ENCODE peak calls at places on chromosomes 11 and 22, in seven cellular contexts. One of them, this sample, is unnamed.

GRCh38 chr22:23403152-23403719 is 176.9 kb downstream of the IGLL1 start:
- DNase-seq in psoas muscle: no peak
- DNase-seq in heart left ventricle: no peak
- DNase-seq in prostate gland: no peak
- DNase-seq in heart right ventricle: no peak
- DNase-seq in lower lobe of right lung: peak; percentile 30
- DNase-seq in K562: peak; percentile 11
- DNase-seq in this sample: no peak

GRCh38 chr11:786235-787083 is 3.4 kb downstream of the CEND1 start:
- DNase-seq in heart right ventricle: no peak
- DNase-seq in prostate gland: no peak
- DNase-seq in heart left ventricle: no peak
- DNase-seq in lower lobe of right lung: no peak
- DNase-seq in psoas muscle: no peak
- DNase-seq in K562: no peak
- DNase-seq in this sample: no peak

GRCh38 chr11:76243648-76244285 is 37.5 kb upstream of the WNT11 start:
- DNase-seq in K562: no peak
- DNase-seq in heart left ventricle: no peak
- DNase-seq in prostate gland: no peak
- DNase-seq in psoas muscle: peak; percentile 5
- DNase-seq in lower lobe of right lung: peak; percentile 30
- DNase-seq in heart right ventricle: no peak
- DNase-seq in this sample: no peak

GRCh38 chr11:75280770-75281468 is 40.3 kb downstream of the TPBGL start:
- DNase-seq in psoas muscle: no peak
- DNase-seq in K562: no peak
- DNase-seq in heart right ventricle: no peak
- DNase-seq in heart left ventricle: peak; percentile 27
- DNase-seq in lower lobe of right lung: no peak
- DNase-seq in prostate gland: no peak
- DNase-seq in this sample: no peak

GRCh38 chr22:49975543-49976389 is 15.2 kb downstream of the PIM3 start:
- DNase-seq in prostate gland: no peak
- DNase-seq in heart right ventricle: no peak
- DNase-seq in heart left ventricle: peak; percentile 21
- DNase-seq in lower lobe of right lung: peak; percentile 45
- DNase-seq in psoas muscle: peak; percentile 18
- DNase-seq in K562: peak; percentile 36
- DNase-seq in this sample: peak; percentile 33

GRCh38 chr22:28142361-28142801 is 223.3 kb upstream of the PITPNB start:
- DNase-seq in lower lobe of right lung: no peak
- DNase-seq in heart left ventricle: no peak
- DNase-seq in prostate gland: peak; percentile 12
- DNase-seq in K562: no peak
- DNase-seq in heart right ventricle: no peak
- DNase-seq in psoas muscle: no peak
- DNase-seq in this sample: no peak

GRCh38 chr11:77560605-77561004 is 29.1 kb upstream of the AQP11 start:
- DNase-seq in K562: no peak
- DNase-seq in heart right ventricle: no peak
- DNase-seq in lower lobe of right lung: no peak
- DNase-seq in prostate gland: no peak
- DNase-seq in heart left ventricle: no peak
- DNase-seq in psoas muscle: no peak
- DNase-seq in this sample: no peak

GRCh38 chr22:20084547-20085413 is 4.7 kb downstream of the DGCR8 start:
- DNase-seq in prostate gland: no peak
- DNase-seq in psoas muscle: no peak
- DNase-seq in heart right ventricle: no peak
- DNase-seq in lower lobe of right lung: peak; percentile 45
- DNase-seq in heart left ventricle: peak; percentile 35
- DNase-seq in K562: peak; percentile 97
- DNase-seq in this sample: peak; percentile 21

GRCh38 chr22:40911772-40912171 is 39.4 kb upstream of the RBX1 start:
- DNase-seq in K562: no peak
- DNase-seq in prostate gland: no peak
- DNase-seq in heart left ventricle: no peak
- DNase-seq in heart right ventricle: no peak
- DNase-seq in psoas muscle: no peak
- DNase-seq in lower lobe of right lung: no peak
- DNase-seq in this sample: no peak

GRCh38 chr11:84140386-84141169 is 854.4 kb upstream of the CCDC90B start:
- DNase-seq in psoas muscle: no peak
- DNase-seq in heart right ventricle: no peak
- DNase-seq in lower lobe of right lung: no peak
- DNase-seq in prostate gland: no peak
- DNase-seq in K562: no peak
- DNase-seq in heart left ventricle: no peak
- DNase-seq in this sample: no peak

GRCh38 chr11:2892215-2893020 is 6.8 kb upstream of the CDKN1C start:
- DNase-seq in heart right ventricle: peak; percentile 83
- DNase-seq in prostate gland: no peak
- DNase-seq in psoas muscle: no peak
- DNase-seq in K562: peak; percentile 76
- DNase-seq in lower lobe of right lung: peak; percentile 67
- DNase-seq in heart left ventricle: peak; percentile 66
- DNase-seq in this sample: peak; percentile 76

GRCh38 chr11:13227676-13228255 is 49.8 kb upstream of the BMAL1 start:
- DNase-seq in heart left ventricle: no peak
- DNase-seq in K562: no peak
- DNase-seq in lower lobe of right lung: no peak
- DNase-seq in psoas muscle: no peak
- DNase-seq in prostate gland: peak; percentile 36
- DNase-seq in heart right ventricle: no peak
- DNase-seq in this sample: no peak

GRCh38 chr11:11993814-11994213 is 14.6 kb downstream of the DKK3 start:
- DNase-seq in psoas muscle: no peak
- DNase-seq in heart right ventricle: no peak
- DNase-seq in heart left ventricle: peak; percentile 69
- DNase-seq in K562: no peak
- DNase-seq in lower lobe of right lung: no peak
- DNase-seq in prostate gland: peak; percentile 53
- DNase-seq in this sample: no peak

GRCh38 chr22:17692841-17693240 is 54.3 kb downstream of the BCL2L13 start:
- DNase-seq in K562: no peak
- DNase-seq in prostate gland: no peak
- DNase-seq in psoas muscle: no peak
- DNase-seq in heart left ventricle: no peak
- DNase-seq in heart right ventricle: no peak
- DNase-seq in lower lobe of right lung: no peak
- DNase-seq in this sample: no peak

GRCh38 chr11:116353517-116353916 is 419.3 kb downstream of the BUD13 start:
- DNase-seq in heart left ventricle: no peak
- DNase-seq in psoas muscle: no peak
- DNase-seq in K562: no peak
- DNase-seq in heart right ventricle: no peak
- DNase-seq in prostate gland: no peak
- DNase-seq in lower lobe of right lung: no peak
- DNase-seq in this sample: no peak

GRCh38 chr11:9109858-9110731 is 18.7 kb upstream of the SCUBE2 start:
- DNase-seq in prostate gland: no peak
- DNase-seq in psoas muscle: no peak
- DNase-seq in K562: no peak
- DNase-seq in heart left ventricle: no peak
- DNase-seq in heart right ventricle: no peak
- DNase-seq in lower lobe of right lung: no peak
- DNase-seq in this sample: no peak

GRCh38 chr11:41201156-41201555 is 258.3 kb downstream of the LRRC4C start:
- DNase-seq in heart right ventricle: peak; percentile 6
- DNase-seq in K562: peak; percentile 6
- DNase-seq in lower lobe of right lung: no peak
- DNase-seq in heart left ventricle: no peak
- DNase-seq in prostate gland: no peak
- DNase-seq in psoas muscle: no peak
- DNase-seq in this sample: peak; percentile 19

GRCh38 chr11:73295259-73295995 is 12.6 kb upstream of the ARHGEF17 start:
- DNase-seq in heart right ventricle: peak; percentile 73
- DNase-seq in psoas muscle: peak; percentile 61
- DNase-seq in prostate gland: peak; percentile 39
- DNase-seq in lower lobe of right lung: peak; percentile 76
- DNase-seq in K562: peak; percentile 80
- DNase-seq in heart left ventricle: peak; percentile 60
- DNase-seq in this sample: peak; percentile 83

GRCh38 chr11:85575388-85575787 is 51.8 kb downstream of the DLG2 start:
- DNase-seq in psoas muscle: no peak
- DNase-seq in prostate gland: no peak
- DNase-seq in heart left ventricle: no peak
- DNase-seq in heart right ventricle: no peak
- DNase-seq in lower lobe of right lung: no peak
- DNase-seq in K562: no peak
- DNase-seq in this sample: no peak

GRCh38 chr11:112289588-112290461 is 29.2 kb upstream of the PLET1 start:
- DNase-seq in heart left ventricle: peak; percentile 88
- DNase-seq in lower lobe of right lung: peak; percentile 91
- DNase-seq in prostate gland: peak; percentile 74
- DNase-seq in psoas muscle: peak; percentile 87
- DNase-seq in K562: peak; percentile 92
- DNase-seq in heart right ventricle: peak; percentile 78
- DNase-seq in this sample: peak; percentile 69

GRCh38 chr11:123163621-123164020 is 31.4 kb downstream of the CLMP start:
- DNase-seq in heart right ventricle: no peak
- DNase-seq in prostate gland: no peak
- DNase-seq in psoas muscle: no peak
- DNase-seq in K562: no peak
- DNase-seq in heart left ventricle: no peak
- DNase-seq in lower lobe of right lung: no peak
- DNase-seq in this sample: no peak
- H3K27ac ChIP-seq in heart right ventricle: no peak overlapping the region
- H3K27ac ChIP-seq in prostate gland: no peak overlapping the region
- H3K27ac ChIP-seq in psoas muscle: no peak overlapping the region
- H3K27ac ChIP-seq in K562: no peak overlapping the region
- H3K27ac ChIP-seq in heart left ventricle: no peak overlapping the region
- H3K27ac ChIP-seq in lower lobe of right lung: no peak overlapping the region
- H3K27ac ChIP-seq in this sample: no peak overlapping the region

GRCh38 chr11:22173532-22173931 is 19.4 kb upstream of the ANO5 start:
- DNase-seq in lower lobe of right lung: no peak
- DNase-seq in prostate gland: no peak
- DNase-seq in heart right ventricle: no peak
- DNase-seq in psoas muscle: no peak
- DNase-seq in heart left ventricle: no peak
- DNase-seq in K562: no peak
- DNase-seq in this sample: no peak

GRCh38 chr11:22165087-22165486 is 27.8 kb upstream of the ANO5 start:
- DNase-seq in prostate gland: no peak
- DNase-seq in heart left ventricle: no peak
- DNase-seq in psoas muscle: no peak
- DNase-seq in heart right ventricle: no peak
- DNase-seq in lower lobe of right lung: no peak
- DNase-seq in K562: no peak
- DNase-seq in this sample: no peak

GRCh38 chr11:22165799-22166548 is 26.9 kb upstream of the ANO5 start:
- DNase-seq in K562: no peak
- DNase-seq in heart left ventricle: no peak
- DNase-seq in heart right ventricle: no peak
- DNase-seq in lower lobe of right lung: no peak
- DNase-seq in psoas muscle: no peak
- DNase-seq in prostate gland: no peak
- DNase-seq in this sample: no peak

DNA sequence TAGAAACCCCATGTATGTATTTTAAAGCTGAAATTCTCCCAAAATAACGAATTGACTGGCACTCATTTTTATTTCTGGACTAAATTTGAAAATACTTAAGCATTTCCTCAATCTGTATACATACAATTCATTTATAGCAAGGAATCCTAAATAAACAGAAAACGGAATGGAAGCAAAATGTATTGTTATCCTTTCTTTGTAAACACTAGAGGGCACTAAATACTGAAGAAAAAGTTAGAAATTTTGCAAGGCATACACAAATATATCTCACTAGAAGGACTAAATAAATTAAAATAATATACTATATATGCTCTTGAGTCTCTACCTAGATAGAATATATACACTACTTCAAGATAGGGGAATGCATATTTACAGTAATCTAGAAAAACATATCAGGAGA is 23.1 kb upstream of the ANO5 start:
- DNase-seq in heart right ventricle: no peak
- DNase-seq in K562: no peak
- DNase-seq in prostate gland: no peak
- DNase-seq in lower lobe of right lung: no peak
- DNase-seq in psoas muscle: no peak
- DNase-seq in heart left ventricle: no peak
- DNase-seq in this sample: no peak
- TF ChIP-seq CTCF in heart right ventricle: no peak
- TF ChIP-seq CTCF in K562: no peak
- TF ChIP-seq CTCF in prostate gland: no peak
- TF ChIP-seq CTCF in lower lobe of right lung: peak; percentile 33
- TF ChIP-seq CTCF in psoas muscle: peak; percentile 55
- TF ChIP-seq CTCF in heart left ventricle: peak; percentile 36
- TF ChIP-seq CTCF in this sample: peak; percentile 23

DNA sequence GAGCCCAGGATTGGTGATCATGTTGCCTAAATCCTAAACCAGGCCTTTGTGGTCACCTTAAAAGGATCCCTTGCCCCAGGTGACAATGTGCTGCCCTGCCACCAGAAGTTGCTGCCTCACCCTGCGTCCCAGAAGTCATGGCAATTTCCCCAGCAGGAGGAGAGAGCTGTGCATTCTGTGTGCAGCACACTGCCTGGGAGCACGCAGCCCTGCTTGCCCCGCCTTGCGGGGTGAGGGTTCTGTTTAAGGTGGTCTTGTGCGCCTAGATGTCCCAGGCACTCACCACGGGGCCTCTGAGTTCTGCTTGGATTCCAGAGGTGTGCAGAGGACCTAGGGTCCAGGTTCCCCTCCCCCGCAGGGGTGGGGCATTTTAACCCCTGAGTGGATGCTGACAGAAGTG is 95.0 kb downstream of the GRAMD1B start:
- DNase-seq in psoas muscle: no peak
- DNase-seq in prostate gland: no peak
- DNase-seq in lower lobe of right lung: no peak
- DNase-seq in K562: no peak
- DNase-seq in heart left ventricle: peak; percentile 41
- DNase-seq in heart right ventricle: no peak
- DNase-seq in this sample: peak; percentile 9
- H3K27ac ChIP-seq in psoas muscle: no peak overlapping the region
- H3K27ac ChIP-seq in prostate gland: no peak overlapping the region
- H3K27ac ChIP-seq in lower lobe of right lung: no peak overlapping the region
- H3K27ac ChIP-seq in K562: no peak overlapping the region
- H3K27ac ChIP-seq in heart left ventricle: peak overlapping the region; percentile 66
- H3K27ac ChIP-seq in heart right ventricle: peak overlapping the region; percentile 42
- H3K27ac ChIP-seq in this sample: no peak overlapping the region

DNA sequence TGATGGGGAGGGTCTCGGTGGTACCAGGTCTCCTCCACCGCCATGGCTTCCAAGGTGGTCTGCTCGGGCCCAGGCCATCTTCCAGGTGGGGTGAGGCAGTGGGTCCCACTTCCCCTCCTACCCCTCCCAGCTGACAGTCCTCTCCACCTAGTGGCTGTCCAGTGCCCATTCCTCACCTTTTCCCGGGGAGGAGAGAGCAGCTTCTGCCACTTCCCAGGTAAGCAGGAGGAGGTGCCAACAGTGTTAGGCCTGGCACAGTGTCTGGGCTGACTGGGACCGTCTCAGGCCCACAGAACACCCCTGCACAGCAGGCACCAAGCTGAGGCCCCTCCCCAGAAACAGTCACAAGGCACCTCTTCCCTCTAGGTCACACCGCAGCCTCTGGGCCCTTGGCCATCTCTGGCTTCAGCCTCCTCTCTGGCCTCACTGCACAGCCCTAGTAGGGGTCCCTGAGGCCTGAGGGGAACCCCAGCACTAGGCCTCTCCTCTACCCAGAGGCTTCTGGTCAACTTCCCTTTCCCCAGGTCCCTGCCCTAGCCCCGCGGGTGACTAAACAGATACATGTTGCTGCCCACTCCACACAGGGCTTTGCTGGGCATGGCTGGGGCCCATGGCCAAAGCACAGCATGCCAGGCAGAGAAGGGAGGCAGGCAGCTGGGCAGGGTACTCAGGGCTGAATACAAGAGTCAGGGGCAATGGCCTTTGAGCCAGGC is 2.3 kb upstream of the ANKRD13D start:
- DNase-seq in psoas muscle: peak; percentile 25
- DNase-seq in K562: no peak
- DNase-seq in heart left ventricle: peak; percentile 54
- DNase-seq in prostate gland: no peak
- DNase-seq in lower lobe of right lung: peak; percentile 77
- DNase-seq in heart right ventricle: no peak
- DNase-seq in this sample: no peak
- TF ChIP-seq CTCF in psoas muscle: no peak
- TF ChIP-seq CTCF in K562: peak; percentile 5
- TF ChIP-seq CTCF in heart left ventricle: no peak
- TF ChIP-seq CTCF in prostate gland: no peak
- TF ChIP-seq CTCF in lower lobe of right lung: no peak
- TF ChIP-seq CTCF in heart right ventricle: no peak
- TF ChIP-seq CTCF in this sample: no peak

This sample was measured in cardiac muscle cell.